ENCODE peak calls at places on chromosome 20, in seven cellular contexts. One of them, this sample, is unnamed. For H3K4me1, the result is how much of the 10 kb centered on the place peaks cover.

GRCh38 chr20:32439132-32439829 is 81.2 kb downstream of the ASXL1 start:
- DNase-seq in CD8-positive, alpha-beta T cell: no peak
- DNase-seq in Panc1: no peak
- DNase-seq in left ventricle myocardium inferior: no peak
- DNase-seq in pancreas: no peak
- DNase-seq in neural progenitor cell: no peak
- DNase-seq in body of pancreas: no peak
- DNase-seq in this sample: no peak

GRCh38 chr20:59004763-59005522 is 2.1 kb downstream of the CTSZ start:
- DNase-seq in Panc1: no peak
- DNase-seq in pancreas: no peak
- DNase-seq in CD8-positive, alpha-beta T cell: no peak
- DNase-seq in body of pancreas: no peak
- DNase-seq in neural progenitor cell: no peak
- DNase-seq in left ventricle myocardium inferior: peak
- DNase-seq in this sample: no peak

GRCh38 chr20:23415958-23416583 is 5.2 kb downstream of the NAPB start:
- DNase-seq in CD8-positive, alpha-beta T cell: no peak
- DNase-seq in Panc1: no peak
- DNase-seq in pancreas: no peak
- DNase-seq in left ventricle myocardium inferior: no peak
- DNase-seq in neural progenitor cell: no peak
- DNase-seq in body of pancreas: no peak
- DNase-seq in this sample: no peak

GRCh38 chr20:61576372-61576771 is 324.3 kb downstream of the CDH4 start:
- DNase-seq in neural progenitor cell: no peak
- DNase-seq in Panc1: no peak
- DNase-seq in CD8-positive, alpha-beta T cell: no peak
- DNase-seq in pancreas: no peak
- DNase-seq in left ventricle myocardium inferior: no peak
- DNase-seq in body of pancreas: no peak
- DNase-seq in this sample: no peak

GRCh38 chr20:16575390-16576140 is 2.3 kb upstream of the KIF16B start:
- DNase-seq in CD8-positive, alpha-beta T cell: no peak
- DNase-seq in pancreas: no peak
- DNase-seq in Panc1: no peak
- DNase-seq in neural progenitor cell: peak
- DNase-seq in left ventricle myocardium inferior: no peak
- DNase-seq in body of pancreas: no peak
- DNase-seq in this sample: no peak

GRCh38 chr20:54062812-54063280 is 7.5 kb downstream of the BCAS1 start:
- DNase-seq in neural progenitor cell: peak
- DNase-seq in left ventricle myocardium inferior: no peak
- DNase-seq in CD8-positive, alpha-beta T cell: no peak
- DNase-seq in Panc1: peak
- DNase-seq in body of pancreas: no peak
- DNase-seq in pancreas: no peak
- DNase-seq in this sample: no peak

GRCh38 chr20:10185741-10186558 is 32.7 kb upstream of the SNAP25 start:
- DNase-seq in CD8-positive, alpha-beta T cell: no peak
- DNase-seq in body of pancreas: peak
- DNase-seq in neural progenitor cell: no peak
- DNase-seq in pancreas: peak
- DNase-seq in Panc1: no peak
- DNase-seq in left ventricle myocardium inferior: no peak
- DNase-seq in this sample: no peak

GRCh38 chr20:24098886-24099285 is 110.3 kb upstream of the GGTLC1 start:
- DNase-seq in left ventricle myocardium inferior: no peak
- DNase-seq in CD8-positive, alpha-beta T cell: no peak
- DNase-seq in neural progenitor cell: no peak
- DNase-seq in Panc1: no peak
- DNase-seq in pancreas: no peak
- DNase-seq in body of pancreas: no peak
- DNase-seq in this sample: no peak

GRCh38 chr20:61753196-61753942 is 312.3 kb downstream of the TAF4 start:
- DNase-seq in body of pancreas: no peak
- DNase-seq in Panc1: no peak
- DNase-seq in pancreas: no peak
- DNase-seq in neural progenitor cell: no peak
- DNase-seq in CD8-positive, alpha-beta T cell: no peak
- DNase-seq in left ventricle myocardium inferior: no peak
- DNase-seq in this sample: no peak

GRCh38 chr20:47126709-47127108 is 229.8 kb downstream of the ZMYND8 start:
- DNase-seq in neural progenitor cell: no peak
- DNase-seq in CD8-positive, alpha-beta T cell: no peak
- DNase-seq in Panc1: no peak
- DNase-seq in left ventricle myocardium inferior: no peak
- DNase-seq in pancreas: no peak
- DNase-seq in body of pancreas: no peak
- DNase-seq in this sample: no peak

GRCh38 chr20:18058661-18059467 is 1.1 kb upstream of the OVOL2 start:
- DNase-seq in CD8-positive, alpha-beta T cell: no peak
- DNase-seq in Panc1: no peak
- DNase-seq in body of pancreas: peak
- DNase-seq in neural progenitor cell: peak
- DNase-seq in left ventricle myocardium inferior: no peak
- DNase-seq in pancreas: peak
- DNase-seq in this sample: no peak

GRCh38 chr20:22428051-22428450 is 156.3 kb downstream of the FOXA2 start:
- DNase-seq in body of pancreas: no peak
- DNase-seq in neural progenitor cell: no peak
- DNase-seq in CD8-positive, alpha-beta T cell: no peak
- DNase-seq in pancreas: no peak
- DNase-seq in left ventricle myocardium inferior: no peak
- DNase-seq in Panc1: no peak
- DNase-seq in this sample: no peak

GRCh38 chr20:37494796-37495195 is 26.3 kb upstream of the NNAT start:
- DNase-seq in CD8-positive, alpha-beta T cell: no peak
- DNase-seq in body of pancreas: no peak
- DNase-seq in pancreas: no peak
- DNase-seq in neural progenitor cell: no peak
- DNase-seq in Panc1: no peak
- DNase-seq in left ventricle myocardium inferior: no peak
- DNase-seq in this sample: no peak

GRCh38 chr20:17298169-17298568 is 71.3 kb downstream of the PCSK2 start:
- DNase-seq in pancreas: no peak
- DNase-seq in neural progenitor cell: no peak
- DNase-seq in body of pancreas: no peak
- DNase-seq in CD8-positive, alpha-beta T cell: no peak
- DNase-seq in left ventricle myocardium inferior: no peak
- DNase-seq in Panc1: no peak
- DNase-seq in this sample: no peak

GRCh38 chr20:38873050-38873581 is 53.1 kb upstream of the FAM83D start:
- DNase-seq in body of pancreas: no peak
- DNase-seq in Panc1: no peak
- DNase-seq in neural progenitor cell: no peak
- DNase-seq in left ventricle myocardium inferior: no peak
- DNase-seq in pancreas: no peak
- DNase-seq in CD8-positive, alpha-beta T cell: peak
- DNase-seq in this sample: peak

GRCh38 chr20:37511605-37512275 is 9.3 kb upstream of the NNAT start:
- DNase-seq in pancreas: no peak
- DNase-seq in Panc1: no peak
- DNase-seq in neural progenitor cell: no peak
- DNase-seq in left ventricle myocardium inferior: no peak
- DNase-seq in body of pancreas: no peak
- DNase-seq in CD8-positive, alpha-beta T cell: no peak
- DNase-seq in this sample: no peak

GRCh38 chr20:33773412-33774089 is 37.6 kb upstream of the CHMP4B start:
- DNase-seq in Panc1: no peak
- DNase-seq in body of pancreas: no peak
- DNase-seq in neural progenitor cell: no peak
- DNase-seq in CD8-positive, alpha-beta T cell: no peak
- DNase-seq in pancreas: no peak
- DNase-seq in left ventricle myocardium inferior: no peak
- DNase-seq in this sample: no peak

GRCh38 chr20:46563170-46563847 is 12.9 kb upstream of the OCSTAMP start:
- DNase-seq in pancreas: no peak
- DNase-seq in neural progenitor cell: peak
- DNase-seq in left ventricle myocardium inferior: no peak
- DNase-seq in Panc1: no peak
- DNase-seq in CD8-positive, alpha-beta T cell: no peak
- DNase-seq in body of pancreas: no peak
- DNase-seq in this sample: no peak

GRCh38 chr20:47785900-47786762 is 850 bp upstream of the SULF2 start:
- DNase-seq in pancreas: peak
- DNase-seq in left ventricle myocardium inferior: peak
- DNase-seq in CD8-positive, alpha-beta T cell: no peak
- DNase-seq in neural progenitor cell: peak
- DNase-seq in Panc1: no peak
- DNase-seq in body of pancreas: peak
- DNase-seq in this sample: no peak

GRCh38 chr20:50560867-50561266 is 50.7 kb downstream of the PTPN1 start:
- DNase-seq in body of pancreas: no peak
- DNase-seq in neural progenitor cell: no peak
- DNase-seq in CD8-positive, alpha-beta T cell: no peak
- DNase-seq in pancreas: no peak
- DNase-seq in Panc1: no peak
- DNase-seq in left ventricle myocardium inferior: no peak
- DNase-seq in this sample: no peak

GRCh38 chr20:42274977-42275376 is 656.8 kb upstream of the CHD6 start:
- DNase-seq in neural progenitor cell: peak
- DNase-seq in CD8-positive, alpha-beta T cell: no peak
- DNase-seq in Panc1: no peak
- DNase-seq in body of pancreas: no peak
- DNase-seq in pancreas: no peak
- DNase-seq in left ventricle myocardium inferior: no peak
- DNase-seq in this sample: no peak

DNA sequence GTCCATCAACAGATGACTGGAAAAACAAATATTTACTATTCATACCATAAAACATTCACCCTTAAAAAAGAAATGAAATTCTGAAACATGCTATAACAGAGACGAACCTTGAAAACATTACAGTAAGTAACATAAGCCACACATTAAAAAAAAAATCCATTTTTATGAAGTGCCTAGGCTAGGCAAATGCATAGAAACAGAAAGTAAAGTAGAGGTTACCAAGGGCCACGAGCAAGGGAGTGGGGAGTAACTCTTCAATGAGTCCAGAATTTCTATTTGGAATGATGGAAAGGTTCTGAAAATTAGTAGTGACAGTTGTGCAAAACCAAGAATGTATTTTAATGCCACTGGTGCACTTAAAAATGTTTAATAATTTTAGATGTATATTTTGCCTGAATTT is 47.7 kb downstream of the STAU1 start:
- DNase-seq in CD8-positive, alpha-beta T cell: no peak
- DNase-seq in Panc1: no peak
- DNase-seq in neural progenitor cell: no peak
- DNase-seq in body of pancreas: no peak
- DNase-seq in left ventricle myocardium inferior: no peak
- DNase-seq in pancreas: no peak
- DNase-seq in this sample: no peak
- H3K4me3 ChIP-seq in CD8-positive, alpha-beta T cell: no peak
- H3K4me3 ChIP-seq in Panc1: no peak
- H3K4me3 ChIP-seq in neural progenitor cell: no peak
- H3K4me3 ChIP-seq in body of pancreas: no peak
- H3K4me3 ChIP-seq in left ventricle myocardium inferior: no peak
- H3K4me3 ChIP-seq in pancreas: no peak
- H3K4me3 ChIP-seq in this sample: no peak

GRCh38 chr20:62805365-62805710 is 703 bp downstream of the OGFR start:
- DNase-seq in pancreas: no peak
- DNase-seq in neural progenitor cell: peak
- DNase-seq in body of pancreas: peak
- DNase-seq in Panc1: no peak
- DNase-seq in left ventricle myocardium inferior: no peak
- DNase-seq in CD8-positive, alpha-beta T cell: no peak
- DNase-seq in this sample: no peak
- H3K4me1 ChIP-seq in pancreas: under half
- H3K4me1 ChIP-seq in neural progenitor cell: under half
- H3K4me1 ChIP-seq in body of pancreas: under half
- H3K4me1 ChIP-seq in Panc1: under half
- H3K4me1 ChIP-seq in left ventricle myocardium inferior: half or more
- H3K4me1 ChIP-seq in CD8-positive, alpha-beta T cell: under half
- H3K4me1 ChIP-seq in this sample: under half

DNA sequence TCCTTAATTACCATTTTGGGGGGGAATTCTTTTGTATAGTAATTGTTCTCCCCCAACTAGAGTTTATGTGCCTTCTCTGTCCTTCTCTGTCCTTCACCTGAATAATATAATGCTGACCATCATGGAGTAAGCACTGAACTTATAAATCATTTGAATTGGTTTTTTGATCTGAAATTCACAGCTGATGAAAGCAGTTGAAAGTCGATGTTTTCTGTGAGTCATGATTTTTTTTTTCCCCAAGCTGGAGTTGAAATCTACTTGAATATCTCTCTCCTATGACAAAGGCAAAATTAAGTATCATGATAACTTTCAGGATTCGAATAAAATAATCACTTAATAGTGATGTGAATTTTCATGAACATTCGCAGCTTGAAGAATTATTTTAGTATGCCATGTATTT is 349.6 kb downstream of the PLCB1 start:
- DNase-seq in Panc1: no peak
- DNase-seq in body of pancreas: no peak
- DNase-seq in left ventricle myocardium inferior: no peak
- DNase-seq in neural progenitor cell: no peak
- DNase-seq in pancreas: no peak
- DNase-seq in CD8-positive, alpha-beta T cell: no peak
- DNase-seq in this sample: no peak
- H3K27ac ChIP-seq in Panc1: no peak
- H3K27ac ChIP-seq in body of pancreas: no peak
- H3K27ac ChIP-seq in left ventricle myocardium inferior: no peak
- H3K27ac ChIP-seq in neural progenitor cell: no peak
- H3K27ac ChIP-seq in pancreas: no peak
- H3K27ac ChIP-seq in CD8-positive, alpha-beta T cell: no peak
- H3K27ac ChIP-seq in this sample: no peak

GRCh38 chr20:3819413-3820047 is 817 bp upstream of the AP5S1 start:
- DNase-seq in pancreas: no peak
- DNase-seq in neural progenitor cell: no peak
- DNase-seq in body of pancreas: no peak
- DNase-seq in Panc1: no peak
- DNase-seq in CD8-positive, alpha-beta T cell: no peak
- DNase-seq in left ventricle myocardium inferior: no peak
- DNase-seq in this sample: no peak

GRCh38 chr20:3823881-3824280 is 3.5 kb downstream of the AP5S1 start:
- DNase-seq in Panc1: no peak
- DNase-seq in neural progenitor cell: no peak
- DNase-seq in left ventricle myocardium inferior: no peak
- DNase-seq in CD8-positive, alpha-beta T cell: no peak
- DNase-seq in body of pancreas: no peak
- DNase-seq in pancreas: no peak
- DNase-seq in this sample: no peak

GRCh38 chr20:3820048-3820900 is at the start of gene AP5S1:
- DNase-seq in neural progenitor cell: peak
- DNase-seq in pancreas: peak
- DNase-seq in Panc1: peak
- DNase-seq in body of pancreas: peak
- DNase-seq in CD8-positive, alpha-beta T cell: peak
- DNase-seq in left ventricle myocardium inferior: peak
- DNase-seq in this sample: peak

GRCh38 chr20:3820901-3821727 is 767 bp downstream of the AP5S1 start:
- DNase-seq in CD8-positive, alpha-beta T cell: no peak
- DNase-seq in neural progenitor cell: no peak
- DNase-seq in left ventricle myocardium inferior: no peak
- DNase-seq in body of pancreas: no peak
- DNase-seq in Panc1: no peak
- DNase-seq in pancreas: no peak
- DNase-seq in this sample: no peak

DNA sequence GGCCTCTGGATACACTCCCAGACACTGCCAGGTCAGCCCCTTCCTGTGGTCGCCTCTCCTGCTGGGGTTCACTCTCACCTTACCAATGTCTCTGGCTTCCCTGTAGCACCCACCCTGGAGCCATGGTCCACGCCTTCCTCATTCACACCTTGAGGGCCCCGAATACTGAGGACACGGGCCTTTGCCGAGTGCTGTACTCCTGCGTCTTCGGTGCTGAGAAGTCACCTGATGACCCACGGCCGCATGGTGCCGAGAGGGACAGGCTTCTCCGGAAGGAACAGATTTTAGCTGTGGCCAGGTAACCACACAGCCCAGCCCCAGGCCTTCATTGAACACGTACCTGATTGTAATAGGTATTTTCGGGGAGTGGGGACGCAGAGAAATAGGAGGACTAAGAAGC is 1.6 kb downstream of the AP5S1 start:
- DNase-seq in body of pancreas: no peak
- DNase-seq in neural progenitor cell: no peak
- DNase-seq in Panc1: no peak
- DNase-seq in pancreas: no peak
- DNase-seq in left ventricle myocardium inferior: no peak
- DNase-seq in CD8-positive, alpha-beta T cell: no peak
- DNase-seq in this sample: no peak
- H3K4me3 ChIP-seq in body of pancreas: no peak
- H3K4me3 ChIP-seq in neural progenitor cell: no peak
- H3K4me3 ChIP-seq in Panc1: no peak
- H3K4me3 ChIP-seq in pancreas: no peak
- H3K4me3 ChIP-seq in left ventricle myocardium inferior: no peak
- H3K4me3 ChIP-seq in CD8-positive, alpha-beta T cell: no peak
- H3K4me3 ChIP-seq in this sample: no peak

This sample was measured in naive thymus-derived CD4-positive, alpha-beta T cell.